ENCODE peak calls at places on chromosomes 7 and 10, in six cellular contexts. O is fibroblast of pulmonary artery, V is A549, F is GM10248, M is ascending aorta, B is PC-9. J is an unnamed sample.

GRCh38 chr10:3889961-3890522 is 105.0 kb upstream of the KLF6 start:
- DNase-seq in O (peak; percentile 80), V (peak; percentile 81), F (no peak), M (no peak), B (peak; percentile 89), J (no peak)

GRCh38 chr7:98802781-98803110 is 67.1 kb downstream of the TMEM130 start:
- DNase-seq in O (no peak), V (no peak), F (peak; percentile 32), M (no peak), B (no peak), J (no peak)

GRCh38 chr10:101063548-101064414 is 2.0 kb downstream of the KAZALD1 start:
- DNase-seq in O (no peak), V (no peak), F (no peak), M (no peak), B (no peak), J (no peak)

GRCh38 chr7:35012155-35012554 is 25.1 kb downstream of the DPY19L1 start:
- DNase-seq in O (no peak), V (no peak), F (no peak), M (no peak), B (no peak), J (no peak)

GRCh38 chr7:106717254-106717996 is 56.5 kb upstream of the CCDC71L start:
- DNase-seq in O (peak; percentile 17), V (no peak), F (no peak), M (no peak), B (no peak), J (no peak)

GRCh38 chr7:72039460-72039859 is 372.7 kb downstream of the CALN1 start:
- DNase-seq in O (no peak), V (no peak), F (no peak), M (no peak), B (no peak), J (no peak)

GRCh38 chr10:55426138-55426537 is 625.1 kb upstream of the PCDH15 start:
- DNase-seq in O (no peak), V (no peak), F (no peak), M (no peak), B (no peak), J (no peak)

GRCh38 chr10:103789771-103790201 is 65.6 kb downstream of the SH3PXD2A start:
- DNase-seq in O (no peak), V (no peak), F (no peak), M (no peak), B (peak; percentile 63), J (no peak)

GRCh38 chr7:27188666-27189559 is 3.9 kb upstream of the HOXA11 start:
- DNase-seq in O (peak; percentile 47), V (no peak), F (no peak), M (no peak), B (no peak), J (no peak)

GRCh38 chr7:106050743-106051110 is 61.4 kb downstream of the SYPL1 start:
- DNase-seq in O (peak; percentile 82), V (no peak), F (no peak), M (no peak), B (no peak), J (no peak)

GRCh38 chr10:28410420-28411135 is 107.7 kb upstream of the MPP7 start:
- DNase-seq in O (peak; percentile 13), V (peak; percentile 65), F (no peak), M (no peak), B (no peak), J (no peak)
- TF ChIP-seq CTCF in O (peak; percentile 12), V (no peak), F (no peak), M (no peak), B (no peak), J (peak; percentile 11)

GRCh38 chr10:50503661-50504320 is 120.0 kb downstream of the SGMS1 start:
- DNase-seq in O (no peak), V (no peak), F (no peak), M (no peak), B (peak; percentile 78), J (no peak)

GRCh38 chr10:50501478-50501877 is 122.3 kb downstream of the SGMS1 start:
- DNase-seq in O (peak; percentile 43), V (peak; percentile 34), F (no peak), M (no peak), B (peak; percentile 71), J (no peak)

GRCh38 chr10:50504389-50504788 is 119.4 kb downstream of the SGMS1 start:
- DNase-seq in O (no peak), V (no peak), F (no peak), M (no peak), B (no peak), J (no peak)

GRCh38 chr10:50498465-50498864 is 125.3 kb downstream of the SGMS1 start:
- DNase-seq in O (no peak), V (no peak), F (no peak), M (no peak), B (no peak), J (no peak)

DNA sequence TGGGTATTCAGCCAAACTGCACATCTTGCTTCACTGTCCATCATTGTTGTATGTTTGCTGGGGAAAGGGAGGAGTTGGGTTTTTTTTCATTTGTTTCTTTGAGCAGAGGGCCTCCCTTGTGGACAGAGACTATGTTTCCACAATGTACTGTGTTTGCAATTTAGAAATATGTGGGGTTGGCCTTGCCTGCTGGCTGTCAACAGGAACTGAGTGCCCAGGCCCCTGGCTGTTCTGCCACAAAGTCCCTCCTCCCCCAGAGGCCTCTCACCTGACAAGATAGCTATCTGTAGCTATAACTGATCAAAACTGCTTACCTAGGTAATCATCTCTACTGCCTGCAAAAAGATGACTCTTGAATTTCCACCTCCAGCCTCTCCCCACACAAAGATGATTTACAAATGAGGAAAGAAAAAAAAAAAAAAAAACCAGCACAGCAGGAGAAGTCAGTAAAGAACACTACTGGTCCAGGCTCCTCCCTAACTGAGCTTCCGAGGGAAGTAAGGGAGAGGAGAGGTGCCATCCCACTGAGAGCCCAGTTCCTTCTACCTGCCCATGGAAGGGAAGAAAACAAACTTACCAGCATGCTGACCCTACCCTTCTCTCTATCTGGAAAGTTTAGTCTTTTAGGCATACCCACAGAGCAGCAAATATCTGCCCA is 121.7 kb downstream of the SGMS1 start:
- DNase-seq in O (peak; percentile 18), V (peak; percentile 24), F (peak; percentile 25), M (no peak), B (peak; percentile 71), J (no peak)
- TF ChIP-seq CTCF in O (no peak), V (no peak), F (no peak), M (no peak), B (no peak), J (no peak)

DNA sequence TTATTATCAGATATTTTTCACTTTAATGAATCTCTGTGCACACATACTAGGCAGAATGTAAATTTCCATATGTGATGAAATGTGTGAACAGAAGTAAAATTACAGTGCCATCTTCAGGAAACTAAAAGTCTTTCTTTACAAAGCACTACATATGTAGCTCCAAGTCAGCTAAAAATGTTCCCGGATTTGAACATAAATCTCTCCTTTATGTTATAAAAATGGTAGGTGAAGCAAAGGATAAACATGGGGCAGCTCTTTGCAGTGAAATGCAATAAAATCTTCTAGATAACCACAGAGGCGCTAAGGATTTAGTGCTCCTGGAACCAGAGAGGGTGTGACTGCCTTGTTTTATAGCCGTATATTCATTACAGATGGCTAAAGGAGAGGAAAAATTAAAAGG is 104.9 kb upstream of the C7orf33 start:
- DNase-seq in O (no peak), V (no peak), F (no peak), M (no peak), B (no peak), J (no peak)
- TF ChIP-seq CTCF in O (no peak), V (peak; percentile 24), F (no peak), M (no peak), B (peak; percentile 18), J (peak; percentile 36)

GRCh38 chr10:12974123-12974844 is 27.2 kb downstream of the CCDC3 start:
- DNase-seq in O (no peak), V (no peak), F (no peak), M (no peak), B (no peak), J (no peak)

GRCh38 chr10:12975906-12976305 is 25.6 kb downstream of the CCDC3 start:
- DNase-seq in O (no peak), V (no peak), F (no peak), M (no peak), B (no peak), J (no peak)

GRCh38 chr10:12973149-12973718 is 28.3 kb downstream of the CCDC3 start:
- DNase-seq in O (no peak), V (no peak), F (no peak), M (no peak), B (no peak), J (no peak)

GRCh38 chr10:12974845-12975199 is 26.7 kb downstream of the CCDC3 start:
- DNase-seq in O (no peak), V (no peak), F (no peak), M (no peak), B (no peak), J (no peak)

GRCh38 chr10:12975266-12975665 is 26.2 kb downstream of the CCDC3 start:
- DNase-seq in O (no peak), V (peak; percentile 32), F (peak; percentile 23), M (no peak), B (no peak), J (no peak)
- TF ChIP-seq CTCF in O (peak; percentile 4), V (peak; percentile 43), F (no peak), M (peak; percentile 9), B (peak; percentile 45), J (no peak)

GRCh38 chr7:48416327-48416908 is 245.2 kb downstream of the ABCA13 start:
- DNase-seq in O (no peak), V (peak; percentile 2), F (no peak), M (no peak), B (no peak), J (no peak)

GRCh38 chr7:48424731-48425130 is 253.5 kb downstream of the ABCA13 start:
- DNase-seq in O (no peak), V (peak; percentile 34), F (peak; percentile 26), M (no peak), B (peak; percentile 32), J (no peak)

GRCh38 chr7:48419401-48419800 is 248.1 kb downstream of the ABCA13 start:
- DNase-seq in O (no peak), V (no peak), F (no peak), M (no peak), B (no peak), J (no peak)

GRCh38 chr7:48426331-48426965 is 255.2 kb downstream of the ABCA13 start:
- DNase-seq in O (no peak), V (no peak), F (no peak), M (no peak), B (no peak), J (no peak)

DNA sequence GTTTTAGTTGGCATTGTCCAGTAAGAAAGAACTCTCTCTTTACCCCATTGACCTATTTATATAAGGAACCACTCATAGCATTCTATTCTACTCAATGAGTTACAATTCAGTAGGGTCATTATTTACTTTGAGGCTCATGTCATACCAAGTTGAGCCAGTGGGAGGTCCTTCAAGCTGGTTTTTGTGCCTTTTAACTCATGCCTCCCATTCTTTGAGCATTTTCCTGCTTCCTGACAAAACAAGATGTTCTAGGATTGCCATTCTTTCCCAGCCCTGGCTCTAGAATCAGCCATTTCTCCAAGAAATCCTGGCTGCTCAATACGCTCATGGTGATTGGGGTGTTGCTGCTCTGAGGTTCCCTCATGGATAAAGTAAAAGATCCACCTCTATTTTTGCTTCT is 250.1 kb downstream of the ABCA13 start:
- DNase-seq in O (peak; percentile 6), V (no peak), F (no peak), M (no peak), B (no peak), J (no peak)
- TF ChIP-seq CTCF in O (no peak), V (no peak), F (no peak), M (no peak), B (no peak), J (no peak)

DNA sequence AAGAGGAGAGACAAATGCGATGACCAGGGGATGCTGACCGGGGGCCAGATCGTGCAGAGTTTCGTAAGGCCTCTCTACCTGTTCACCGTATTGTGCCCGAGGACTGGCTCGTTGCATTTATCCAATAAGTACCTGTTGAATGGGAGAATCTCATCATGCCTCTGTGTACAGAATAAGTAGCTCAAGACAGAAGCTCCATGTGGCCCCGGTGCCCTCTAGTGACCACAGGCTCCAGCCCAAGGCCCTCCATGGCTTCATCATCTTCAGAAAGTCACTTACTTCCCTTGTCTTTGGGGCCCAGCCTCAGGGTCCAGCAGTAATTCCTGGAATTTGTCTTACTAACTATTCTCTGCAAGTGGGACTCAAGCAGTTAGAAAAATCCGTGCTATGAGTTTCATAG is 151.0 kb downstream of the CHN2 start:
- DNase-seq in O (peak; percentile 45), V (peak; percentile 12), F (no peak), M (no peak), B (no peak), J (no peak)
- TF ChIP-seq CTCF in O (peak; percentile 45), V (peak; percentile 24), F (no peak), M (no peak), B (peak; percentile 50), J (peak; percentile 42)

J was measured in D721Med.